ENCODE peak calls at places on chromosomes 12 and 14, in nine cellular contexts. F is right lobe of liver, M is cardiac fibroblast, B is fibroblast of the aortic adventitia, Y is heart left ventricle, E is adrenal gland, S is fibroblast of lung, H is lung, O is dorsolateral prefrontal cortex. R is an unnamed sample.

GRCh38 chr14:101113108-101113612 is 209.6 kb upstream of the RTL1 start:
- DNase-seq in F (no peak), M (no peak), B (no peak), Y (no peak), E (no peak), S (no peak), H (peak), O (no peak), R (no peak)

GRCh38 chr12:64701283-64701682 is 57.9 kb downstream of the GNS start:
- DNase-seq in F (no peak), M (no peak), B (no peak), Y (no peak), E (no peak), S (no peak), H (no peak), O (no peak), R (no peak)

GRCh38 chr12:132513070-132513398 is 23.1 kb downstream of the FBRSL1 start:
- DNase-seq in F (no peak), M (peak), B (peak), Y (no peak), E (no peak), S (peak), H (no peak), O (no peak), R (peak)

GRCh38 chr12:94074970-94075695 is 73.2 kb upstream of the PLXNC1 start:
- DNase-seq in F (peak), M (peak), B (peak), Y (no peak), E (peak), S (peak), H (peak), O (no peak), R (peak)

GRCh38 chr14:71208702-71209357 is 301.6 kb downstream of the PCNX1 start:
- DNase-seq in F (no peak), M (no peak), B (no peak), Y (no peak), E (no peak), S (no peak), H (no peak), O (no peak), R (no peak)

GRCh38 chr12:115815924-115816323 is 461.6 kb downstream of the MED13L start:
- DNase-seq in F (no peak), M (no peak), B (no peak), Y (no peak), E (no peak), S (no peak), H (no peak), O (no peak), R (no peak)

GRCh38 chr12:55745361-55746146 is 2.6 kb downstream of the GDF11 start:
- DNase-seq in F (no peak), M (peak), B (peak), Y (no peak), E (no peak), S (peak), H (no peak), O (peak), R (no peak)

GRCh38 chr12:52183544-52183910 is 8.3 kb downstream of the KRT80 start:
- DNase-seq in F (no peak), M (no peak), B (no peak), Y (no peak), E (no peak), S (no peak), H (no peak), O (no peak), R (no peak)

GRCh38 chr12:58496411-58496810 is 423.9 kb downstream of the LRIG3 start:
- DNase-seq in F (no peak), M (peak), B (no peak), Y (no peak), E (no peak), S (no peak), H (no peak), O (no peak), R (no peak)

GRCh38 chr14:83757896-83758295 is 1772.0 kb upstream of the FLRT2 start:
- DNase-seq in F (no peak), M (peak), B (no peak), Y (no peak), E (no peak), S (peak), H (no peak), O (no peak), R (no peak)

GRCh38 chr14:77184396-77185092 is 2.9 kb downstream of the TMEM63C start:
- DNase-seq in F (no peak), M (no peak), B (no peak), Y (no peak), E (no peak), S (no peak), H (no peak), O (peak), R (no peak)

GRCh38 chr14:76768201-76768656 is 7.0 kb downstream of the VASH1 start:
- DNase-seq in F (peak), M (peak), B (no peak), Y (peak), E (peak), S (no peak), H (peak), O (no peak), R (no peak)

GRCh38 chr12:59023861-59024424 is 103.6 kb upstream of the LRIG3 start:
- DNase-seq in F (no peak), M (no peak), B (no peak), Y (no peak), E (no peak), S (no peak), H (no peak), O (no peak), R (peak)

GRCh38 chr14:22131749-22132476 is 457.1 kb downstream of the DAD1 start:
- DNase-seq in F (no peak), M (no peak), B (no peak), Y (no peak), E (no peak), S (no peak), H (no peak), O (no peak), R (no peak)

GRCh38 chr12:8698132-8698829 is 490 bp downstream of the RIMKLB start:
- DNase-seq in F (peak), M (peak), B (peak), Y (peak), E (peak), S (peak), H (peak), O (peak), R (no peak)

GRCh38 chr14:103260629-103261124 is 73.4 kb upstream of the EIF5 start:
- DNase-seq in F (peak), M (peak), B (peak), Y (no peak), E (peak), S (peak), H (peak), O (no peak), R (peak)

GRCh38 chr14:68956728-68957127 is 22.4 kb downstream of the ACTN1 start:
- DNase-seq in F (no peak), M (no peak), B (no peak), Y (no peak), E (no peak), S (no peak), H (no peak), O (no peak), R (peak)

GRCh38 chr12:57632898-57633825 is at the start of gene B4GALNT1:
- DNase-seq in F (peak), M (peak), B (peak), Y (peak), E (peak), S (peak), H (peak), O (peak), R (no peak)

GRCh38 chr14:61940669-61941420 is 178.6 kb downstream of the SNAPC1 start:
- DNase-seq in F (no peak), M (no peak), B (no peak), Y (no peak), E (no peak), S (no peak), H (no peak), O (no peak), R (no peak)

GRCh38 chr12:49515266-49515665 is 23.6 kb upstream of the KCNH3 start:
- DNase-seq in F (no peak), M (peak), B (peak), Y (no peak), E (no peak), S (peak), H (no peak), O (no peak), R (peak)

DNA sequence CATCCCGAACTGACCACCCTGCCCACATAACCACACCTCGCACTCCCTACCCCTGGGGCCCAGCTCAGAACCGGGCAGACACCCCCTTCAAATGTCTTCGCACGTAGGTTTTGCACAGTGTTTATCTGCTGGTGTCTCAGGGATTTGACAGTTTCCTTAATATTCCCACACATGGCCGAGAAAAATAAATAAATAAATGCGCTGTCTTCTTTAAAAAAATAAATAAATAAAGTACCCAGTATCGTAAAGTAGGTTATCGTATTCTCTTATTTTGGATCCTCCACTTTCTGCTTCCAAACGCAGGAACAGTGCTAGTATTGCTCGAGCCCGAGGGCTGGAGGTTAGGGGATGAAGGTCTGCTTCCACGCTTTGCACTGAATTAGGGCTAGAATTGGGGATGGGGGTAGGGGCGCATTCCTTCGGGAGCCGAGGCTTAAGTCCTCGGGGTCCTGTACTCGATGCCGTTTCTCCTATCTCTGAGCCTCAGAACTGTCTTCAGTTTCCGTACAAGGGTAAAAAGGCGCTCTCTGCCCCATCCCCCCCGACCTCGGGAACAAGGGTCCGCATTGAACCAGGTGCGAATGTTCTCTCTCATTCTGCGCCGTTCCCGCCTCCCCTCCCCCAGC is 719 bp upstream of the FOS start:
- DNase-seq in F (no peak), M (peak), B (peak), Y (no peak), E (no peak), S (peak), H (no peak), O (no peak), R (no peak)
- H3K4me3 ChIP-seq in F (peak), M (peak), B (peak), Y (peak), E (peak), S (peak), H (peak), O (peak), R (peak)

GRCh38 chr12:30016656-30017055 is 232.9 kb upstream of the TMTC1 start:
- DNase-seq in F (no peak), M (no peak), B (no peak), Y (no peak), E (no peak), S (no peak), H (no peak), O (no peak), R (no peak)

GRCh38 chr12:30010071-30011052 is 226.6 kb upstream of the TMTC1 start:
- DNase-seq in F (no peak), M (no peak), B (peak), Y (no peak), E (no peak), S (no peak), H (no peak), O (no peak), R (peak)

GRCh38 chr12:30015661-30016060 is 231.9 kb upstream of the TMTC1 start:
- DNase-seq in F (no peak), M (no peak), B (no peak), Y (no peak), E (no peak), S (no peak), H (no peak), O (no peak), R (no peak)

DNA sequence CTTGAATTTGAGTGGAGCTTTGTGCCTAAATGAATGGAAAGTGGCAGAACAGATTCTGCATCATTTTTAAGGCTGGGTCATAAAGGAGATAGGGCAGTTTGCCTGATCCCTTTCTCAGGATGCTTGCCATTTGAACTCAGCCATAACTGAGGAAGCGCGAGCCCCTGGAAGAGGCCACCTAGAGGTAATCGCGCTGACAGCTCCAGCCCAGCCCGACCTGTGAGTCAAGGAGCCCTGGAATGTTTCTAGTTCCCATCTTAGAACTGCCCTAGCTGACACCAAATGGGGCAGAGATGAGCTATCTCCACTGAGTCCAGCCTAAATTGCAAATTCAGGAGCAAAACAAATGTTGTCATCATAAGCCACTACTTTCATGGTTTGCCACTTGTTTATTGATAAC is 229.3 kb upstream of the TMTC1 start:
- DNase-seq in F (no peak), M (no peak), B (no peak), Y (no peak), E (no peak), S (no peak), H (no peak), O (no peak), R (no peak)
- TF ChIP-seq CTCF in F (no peak), M (no peak), B (no peak), Y (no peak), E (no peak), S (no peak), H (no peak), O (no peak), R (no peak)

GRCh38 chr12:13099910-13100609 is 3.4 kb downstream of the GSG1 start:
- DNase-seq in F (no peak), M (no peak), B (no peak), Y (no peak), E (peak), S (peak), H (no peak), O (no peak), R (no peak)

GRCh38 chr12:13101854-13102375 is 1.6 kb downstream of the GSG1 start:
- DNase-seq in F (no peak), M (no peak), B (no peak), Y (no peak), E (peak), S (peak), H (no peak), O (no peak), R (no peak)

GRCh38 chr12:13099066-13099909 is 4.2 kb downstream of the GSG1 start:
- DNase-seq in F (no peak), M (peak), B (no peak), Y (no peak), E (peak), S (peak), H (no peak), O (no peak), R (no peak)

GRCh38 chr12:13100882-13101769 is 2.3 kb downstream of the GSG1 start:
- DNase-seq in F (peak), M (peak), B (peak), Y (peak), E (peak), S (peak), H (peak), O (peak), R (peak)

DNA sequence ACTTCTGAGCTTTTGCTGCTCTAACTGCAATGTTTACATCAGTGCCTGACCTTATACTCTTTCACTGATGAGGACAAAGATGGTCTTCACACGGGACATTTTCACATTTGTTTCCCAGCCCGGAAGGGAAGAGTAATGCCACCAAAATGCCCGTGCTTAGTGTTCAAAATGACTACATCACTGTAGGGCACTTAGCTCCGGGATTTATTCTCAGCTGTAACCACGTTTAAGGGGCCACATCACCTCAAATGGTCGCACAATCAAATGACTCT is 2.9 kb downstream of the GSG1 start:
- DNase-seq in F (no peak), M (no peak), B (no peak), Y (no peak), E (no peak), S (no peak), H (no peak), O (no peak), R (no peak)
- H3K4me3 ChIP-seq in F (no peak), M (peak), B (peak), Y (peak), E (no peak), S (peak), H (no peak), O (peak), R (peak)

DNA sequence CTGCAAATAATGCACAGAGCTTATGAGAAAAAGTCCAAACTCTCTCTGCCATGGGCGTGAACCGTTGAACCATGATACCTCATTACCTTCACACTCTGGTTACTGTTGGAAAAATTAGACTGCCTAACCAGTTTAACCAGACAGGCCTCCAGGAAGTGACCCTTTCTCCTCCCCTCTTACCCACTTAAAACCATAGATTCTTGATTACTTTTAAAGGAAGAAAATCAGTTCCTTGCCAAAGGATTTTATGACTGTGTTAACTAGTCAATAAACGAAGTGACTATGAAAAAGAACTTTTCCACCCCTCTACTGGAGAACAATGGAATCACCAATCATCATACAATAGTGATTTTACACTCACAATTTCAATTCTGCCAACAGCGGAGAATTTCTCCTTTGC is 254.0 kb upstream of the ATP2B1 start:
- DNase-seq in F (no peak), M (no peak), B (no peak), Y (no peak), E (no peak), S (no peak), H (no peak), O (no peak), R (no peak)
- TF ChIP-seq CTCF in F (no peak), M (no peak), B (peak), Y (no peak), E (peak), S (no peak), H (no peak), O (peak), R (peak)

R was measured in astrocyte of the cerebellum.